ENCODE peak calls at places on chromosomes 7 and 10, in four cellular contexts. One of them, this sample, is unnamed.

GRCh38 chr7:35036361-35037171 is 719 bp downstream of the DPY19L1 start:
- DNase-seq in WTC11: peak
- DNase-seq in SK-N-SH: peak
- DNase-seq in K562: peak
- DNase-seq in this sample: peak

GRCh38 chr10:61733358-61733940 is 70.7 kb downstream of the CABCOCO1 start:
- DNase-seq in WTC11: no peak
- DNase-seq in SK-N-SH: peak
- DNase-seq in K562: peak
- DNase-seq in this sample: peak

GRCh38 chr7:107014381-107015023 is 30.0 kb upstream of the PRKAR2B start:
- DNase-seq in WTC11: no peak
- DNase-seq in SK-N-SH: no peak
- DNase-seq in K562: no peak
- DNase-seq in this sample: no peak

GRCh38 chr7:116246357-116246756 is 36.0 kb downstream of the TES start:
- DNase-seq in WTC11: no peak
- DNase-seq in SK-N-SH: no peak
- DNase-seq in K562: no peak
- DNase-seq in this sample: no peak

GRCh38 chr10:119115921-119116320 is 12.0 kb downstream of the DENND10 start:
- DNase-seq in WTC11: no peak
- DNase-seq in SK-N-SH: no peak
- DNase-seq in K562: no peak
- DNase-seq in this sample: no peak

GRCh38 chr10:110522365-110522988 is 24.8 kb downstream of the DUSP5 start:
- DNase-seq in WTC11: no peak
- DNase-seq in SK-N-SH: no peak
- DNase-seq in K562: no peak
- DNase-seq in this sample: peak

GRCh38 chr10:35300063-35300699 is 36.1 kb upstream of the CCNY start:
- DNase-seq in WTC11: no peak
- DNase-seq in SK-N-SH: no peak
- DNase-seq in K562: peak
- DNase-seq in this sample: no peak

GRCh38 chr7:74302745-74303221 is 13.6 kb downstream of the CLIP2 start:
- DNase-seq in WTC11: no peak
- DNase-seq in SK-N-SH: peak
- DNase-seq in K562: no peak
- DNase-seq in this sample: no peak

GRCh38 chr10:101214446-101215396 is 14.5 kb downstream of the LBX1 start:
- DNase-seq in WTC11: peak
- DNase-seq in SK-N-SH: peak
- DNase-seq in K562: peak
- DNase-seq in this sample: peak

GRCh38 chr10:59991661-59992060 is 85.3 kb upstream of the CCDC6 start:
- DNase-seq in WTC11: peak
- DNase-seq in SK-N-SH: no peak
- DNase-seq in K562: peak
- DNase-seq in this sample: no peak

GRCh38 chr7:13904689-13905088 is 84.8 kb downstream of the ETV1 start:
- DNase-seq in WTC11: no peak
- DNase-seq in SK-N-SH: no peak
- DNase-seq in K562: no peak
- DNase-seq in this sample: no peak

GRCh38 chr7:2034291-2035201 is 198.2 kb downstream of the MAD1L1 start:
- DNase-seq in WTC11: peak
- DNase-seq in SK-N-SH: peak
- DNase-seq in K562: no peak
- DNase-seq in this sample: peak
- TF ChIP-seq FOXJ3 in WTC11: no peak
- TF ChIP-seq FOXJ3 in SK-N-SH: no peak
- TF ChIP-seq FOXJ3 in K562: no peak
- TF ChIP-seq FOXJ3 in this sample: no peak

DNA sequence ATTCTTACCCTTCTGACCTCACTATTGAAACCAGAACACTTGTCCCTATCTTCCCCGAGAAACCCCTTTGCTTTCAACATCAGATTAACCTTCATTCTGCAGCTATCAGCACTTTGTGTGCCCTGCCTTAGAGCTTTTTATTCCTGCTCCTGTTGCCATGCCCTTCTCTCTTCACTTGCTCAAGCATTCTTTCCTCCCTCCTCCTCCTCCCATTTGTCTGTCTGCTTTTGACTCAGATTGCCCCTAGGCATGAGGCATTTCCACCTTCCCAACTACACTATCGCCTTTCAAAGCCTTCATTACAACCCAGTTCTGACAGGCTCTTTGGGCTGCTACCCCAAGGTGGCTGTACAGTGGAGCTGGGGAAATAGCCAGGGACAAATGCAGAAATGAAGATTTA is 143.3 kb downstream of the SLC25A13 start:
- DNase-seq in WTC11: no peak
- DNase-seq in SK-N-SH: no peak
- DNase-seq in K562: no peak
- DNase-seq in this sample: no peak
- TF ChIP-seq FOXJ3 in WTC11: no peak
- TF ChIP-seq FOXJ3 in SK-N-SH: no peak
- TF ChIP-seq FOXJ3 in K562: no peak
- TF ChIP-seq FOXJ3 in this sample: no peak

GRCh38 chr10:13136651-13137050 is 24.7 kb upstream of the MCM10 start:
- DNase-seq in WTC11: no peak
- DNase-seq in SK-N-SH: no peak
- DNase-seq in K562: no peak
- DNase-seq in this sample: no peak

GRCh38 chr10:13140627-13141190 is 20.6 kb upstream of the MCM10 start:
- DNase-seq in WTC11: no peak
- DNase-seq in SK-N-SH: no peak
- DNase-seq in K562: no peak
- DNase-seq in this sample: no peak

GRCh38 chr10:13143761-13144160 is 17.6 kb upstream of the MCM10 start:
- DNase-seq in WTC11: no peak
- DNase-seq in SK-N-SH: no peak
- DNase-seq in K562: no peak
- DNase-seq in this sample: no peak

GRCh38 chr10:13139671-13140070 is 21.7 kb upstream of the MCM10 start:
- DNase-seq in WTC11: no peak
- DNase-seq in SK-N-SH: no peak
- DNase-seq in K562: no peak
- DNase-seq in this sample: no peak

GRCh38 chr10:13139150-13139549 is 22.2 kb upstream of the MCM10 start:
- DNase-seq in WTC11: no peak
- DNase-seq in SK-N-SH: no peak
- DNase-seq in K562: no peak
- DNase-seq in this sample: no peak
- TF ChIP-seq FOXJ3 in WTC11: no peak
- TF ChIP-seq FOXJ3 in SK-N-SH: no peak
- TF ChIP-seq FOXJ3 in K562: no peak
- TF ChIP-seq FOXJ3 in this sample: no peak

GRCh38 chr7:94687810-94688209 is 31.9 kb upstream of the SGCE start:
- DNase-seq in WTC11: no peak
- DNase-seq in SK-N-SH: no peak
- DNase-seq in K562: no peak
- DNase-seq in this sample: no peak
- TF ChIP-seq FOXJ3 in WTC11: no peak
- TF ChIP-seq FOXJ3 in SK-N-SH: no peak
- TF ChIP-seq FOXJ3 in K562: no peak
- TF ChIP-seq FOXJ3 in this sample: no peak

GRCh38 chr7:389911-390601 is 100.1 kb downstream of the FOXL3 start:
- DNase-seq in WTC11: peak
- DNase-seq in SK-N-SH: no peak
- DNase-seq in K562: no peak
- DNase-seq in this sample: no peak
- TF ChIP-seq FOXJ3 in WTC11: no peak
- TF ChIP-seq FOXJ3 in SK-N-SH: no peak
- TF ChIP-seq FOXJ3 in K562: no peak
- TF ChIP-seq FOXJ3 in this sample: no peak

This sample was measured in HepG2.